ENCODE peak calls at places on chromosomes 5 and 9, in four cellular contexts. R is neuronal stem cell, L is H9, D is H1. Z is an unnamed sample.

GRCh38 chr5:43996221-43996620 is 393.0 kb downstream of the FGF10 start:
- DNase-seq in L (no peak), R (no peak), D (no peak), Z (no peak)

GRCh38 chr5:61641748-61642565 is 309.9 kb downstream of the ZSWIM6 start:
- DNase-seq in D (no peak), R (no peak), L (no peak), Z (no peak)

GRCh38 chr5:51495672-51496071 is 112.4 kb downstream of the ISL1 start:
- DNase-seq in L (no peak), R (peak), D (no peak), Z (peak)

GRCh38 chr5:9519537-9519936 is 26.3 kb downstream of the SEMA5A start:
- DNase-seq in R (no peak), L (no peak), D (no peak), Z (peak)

GRCh38 chr9:95077766-95078382 is 239.6 kb downstream of the FANCC start:
- DNase-seq in L (no peak), D (no peak), R (no peak), Z (no peak)

GRCh38 chr9:125655074-125655633 is 51.9 kb downstream of the MAPKAP1 start:
- DNase-seq in R (no peak), L (no peak), D (no peak), Z (no peak)

GRCh38 chr5:109921735-109922395 is 232.1 kb downstream of the MAN2A1 start:
- DNase-seq in L (no peak), R (no peak), D (no peak), Z (no peak)

GRCh38 chr5:65728219-65728618 is 6.2 kb downstream of the NLN start:
- DNase-seq in L (no peak), D (no peak), R (no peak), Z (no peak)

GRCh38 chr9:126883636-126884035 is 23.2 kb downstream of the ZBTB34 start:
- DNase-seq in R (peak), L (no peak), D (no peak), Z (no peak)

GRCh38 chr5:151123897-151124751 is 33.5 kb downstream of the ANXA6 start:
- DNase-seq in L (no peak), D (no peak), R (no peak), Z (peak)

GRCh38 chr5:176400382-176401156 is 12.0 kb downstream of the HIGD2A start:
- DNase-seq in L (no peak), R (no peak), D (no peak), Z (no peak)

GRCh38 chr5:82291429-82291828 is 13.3 kb upstream of the RPS23 start:
- DNase-seq in L (no peak), R (no peak), D (no peak), Z (no peak)

GRCh38 chr5:149803641-149804468 is 73.7 kb downstream of the PPARGC1B start:
- DNase-seq in L (no peak), R (no peak), D (no peak), Z (peak)

GRCh38 chr9:31790720-31791119 is 593.7 kb upstream of the ACO1 start:
- DNase-seq in R (no peak), L (no peak), D (no peak), Z (no peak)

GRCh38 chr5:125137535-125137934 is 391.1 kb upstream of the ZNF608 start:
- DNase-seq in L (no peak), R (no peak), D (no peak), Z (no peak)

GRCh38 chr9:70789086-70789485 is 332.3 kb downstream of the TRPM3 start:
- DNase-seq in D (no peak), L (no peak), R (no peak), Z (no peak)

GRCh38 chr9:90770339-90770738 is 31.3 kb upstream of the SYK start:
- DNase-seq in R (no peak), L (no peak), D (no peak), Z (no peak)

GRCh38 chr5:95446560-95447221 is 55.5 kb downstream of the FAM81B start:
- DNase-seq in D (no peak), L (no peak), R (no peak), Z (peak)

GRCh38 chr5:58999804-59000595 is 417.1 kb downstream of the RAB3C start:
- DNase-seq in L (peak), R (no peak), D (peak), Z (no peak)

GRCh38 chr5:20041326-20041977 is 53.5 kb upstream of the CDH18 start:
- DNase-seq in R (no peak), D (no peak), L (no peak), Z (no peak)

GRCh38 chr9:95773061-95773433 is 102.4 kb upstream of the ERCC6L2 start:
- DNase-seq in D (no peak), R (no peak), L (no peak), Z (no peak)

GRCh38 chr9:90830977-90831376 is 29.4 kb downstream of the SYK start:
- DNase-seq in D (no peak), R (no peak), L (peak), Z (no peak)

GRCh38 chr5:169300468-169301385 is at the start of gene SLIT3:
- DNase-seq in R (peak), D (peak), L (peak), Z (peak)

GRCh38 chr5:132963175-132964104 is at the start of gene AFF4:
- DNase-seq in D (peak), L (peak), R (peak), Z (peak)

GRCh38 chr9:124482431-124483031 is 24.7 kb downstream of the NR5A1 start:
- DNase-seq in R (no peak), D (peak), L (peak), Z (no peak)

GRCh38 chr5:170755679-170756456 is 27.7 kb upstream of the GABRP start:
- DNase-seq in D (no peak), L (no peak), R (no peak), Z (no peak)

GRCh38 chr5:152560508-152561137 is 155.5 kb upstream of the NMUR2 start:
- DNase-seq in R (peak), L (peak), D (peak), Z (peak)

GRCh38 chr5:96794757-96795156 is 13.0 kb downstream of the ERAP1 start:
- DNase-seq in R (no peak), L (no peak), D (no peak), Z (no peak)

GRCh38 chr5:130796032-130796431 is 369.0 kb downstream of the HINT1 start:
- DNase-seq in D (no peak), R (no peak), L (no peak), Z (no peak)

GRCh38 chr9:73132034-73132776 is 19.5 kb upstream of the ANXA1 start:
- DNase-seq in R (peak), D (no peak), L (peak), Z (peak)

GRCh38 chr9:92324451-92324850 is 699 bp downstream of the NOL8 start:
- DNase-seq in L (no peak), D (no peak), R (no peak), Z (no peak)

GRCh38 chr9:13688990-13689600 is 409.6 kb upstream of the MPDZ start:
- DNase-seq in D (no peak), L (no peak), R (no peak), Z (peak)

GRCh38 chr5:37926732-37927131 is 86.9 kb upstream of the GDNF start:
- DNase-seq in L (no peak), R (no peak), D (no peak), Z (no peak)

GRCh38 chr9:79189511-79189924 is 382.2 kb upstream of the TLE4 start:
- DNase-seq in D (no peak), R (no peak), L (no peak), Z (peak)

GRCh38 chr9:38357350-38358114 is 35.0 kb upstream of the ALDH1B1 start:
- DNase-seq in L (no peak), D (no peak), R (no peak), Z (no peak)

GRCh38 chr5:56164371-56164770 is 68.8 kb downstream of the ANKRD55 start:
- DNase-seq in L (no peak), D (no peak), R (no peak), Z (peak)

GRCh38 chr5:103427326-103427725 is 135.3 kb downstream of the NUDT12 start:
- DNase-seq in L (no peak), D (no peak), R (no peak), Z (no peak)
- H2BK12ac ChIP-seq in L (no peak), D (no peak), R (no peak), Z (no peak)

DNA sequence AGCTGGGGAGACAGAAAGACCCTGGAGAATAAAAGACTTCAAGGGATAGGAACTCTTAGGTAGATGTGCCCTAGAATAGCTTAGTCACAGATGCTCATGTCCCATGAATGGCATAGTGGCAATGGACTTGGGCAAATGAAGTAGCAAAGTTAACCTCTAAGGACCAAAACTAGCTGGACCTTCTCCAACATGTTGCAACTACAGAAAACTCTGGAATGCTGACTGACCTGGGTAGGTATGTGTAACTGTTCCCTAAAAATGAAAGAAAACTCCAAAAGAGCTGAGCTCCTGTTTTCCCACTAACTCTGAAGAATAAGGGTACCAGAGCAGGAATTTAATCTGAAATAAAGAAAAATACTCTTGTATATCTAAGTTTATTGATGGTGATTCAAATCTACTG is 12.5 kb upstream of the LPAR1 start:
- DNase-seq in R (no peak), L (no peak), D (no peak), Z (no peak)
- H3K4ac ChIP-seq in R (no peak), L (no peak), D (no peak), Z (no peak)

GRCh38 chr9:114738581-114739316 is 56.8 kb upstream of the TEX48 start:
- DNase-seq in L (peak), R (peak), D (peak), Z (peak)
- H4K91ac ChIP-seq in L (no peak), R (no peak), D (no peak), Z (peak)

DNA sequence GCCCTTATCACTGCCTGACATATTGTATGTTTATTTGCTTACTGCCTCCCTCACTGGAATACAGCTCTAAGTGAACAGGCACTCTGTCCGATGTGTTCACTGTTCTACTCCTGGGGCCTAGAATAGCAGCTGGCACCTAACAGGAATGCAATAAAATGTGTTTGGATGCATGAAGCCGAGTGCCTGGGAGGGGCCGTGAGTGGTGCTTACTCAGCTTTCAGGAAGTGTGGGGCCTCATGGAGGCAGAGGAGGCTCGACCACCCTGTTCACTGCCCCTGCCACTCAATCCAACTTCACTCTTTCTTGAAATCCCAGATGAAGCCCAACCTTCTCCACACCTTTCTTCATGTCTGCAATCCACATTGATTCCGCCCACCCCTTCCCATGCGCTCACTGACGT is 21.5 kb downstream of the TBC1D9B start:
- DNase-seq in L (no peak), D (no peak), R (no peak), Z (no peak)
- H2BK12ac ChIP-seq in L (no peak), D (no peak), R (no peak), Z (no peak)

DNA sequence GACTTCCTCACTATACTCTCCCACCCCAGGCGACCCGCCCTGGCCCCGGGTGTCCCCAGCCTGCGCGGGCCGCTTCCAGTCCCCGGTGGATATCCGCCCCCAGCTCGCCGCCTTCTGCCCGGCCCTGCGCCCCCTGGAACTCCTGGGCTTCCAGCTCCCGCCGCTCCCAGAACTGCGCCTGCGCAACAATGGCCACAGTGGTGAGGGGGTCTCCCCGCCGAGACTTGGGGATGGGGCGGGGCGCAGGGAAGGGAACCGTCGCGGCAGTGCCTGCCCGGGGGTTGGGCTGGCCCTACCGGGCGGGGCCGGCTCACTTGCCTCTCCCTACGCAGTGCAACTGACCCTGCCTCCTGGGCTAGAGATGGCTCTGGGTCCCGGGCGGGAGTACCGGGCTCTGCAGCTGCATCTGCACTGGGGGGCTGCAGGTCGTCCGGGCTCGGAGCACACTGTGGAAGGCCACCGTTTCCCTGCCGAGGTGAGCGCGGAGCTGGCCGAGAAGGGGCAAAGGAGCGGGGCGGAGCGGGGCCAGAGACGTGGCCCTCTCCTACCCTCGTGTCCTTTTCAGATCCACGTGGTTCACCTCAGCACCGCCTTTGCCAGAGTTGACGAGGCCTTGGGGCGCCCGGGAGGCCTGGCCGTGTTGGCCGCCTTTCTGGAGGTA is 2.1 kb downstream of the CA9 start:
- DNase-seq in D (peak), L (peak), R (peak), Z (no peak)
- H3K4ac ChIP-seq in D (no peak), L (no peak), R (peak), Z (peak)